ENCODE peak calls at places on chromosomes 5 and 9, in ten cellular contexts. U is right atrium auricular region; J is lung; G is left ventricle myocardium inferior; S is upper lobe of right lung; M is iPS DF 6.9; I is CD4-positive, CD25-positive, alpha-beta regulatory T cell; B is mammary epithelial cell; Z is OCI-LY7; A is Peyer's patch. P is an unnamed sample. For H3K4me1, the result is how much of the 10 kb centered on the place peaks cover.

GRCh38 chr9:134357631-134358025 is 31.4 kb downstream of the RXRA start:
- DNase-seq in Z (no peak), I (no peak), A (no peak), J (no peak), M (no peak), G (no peak), B (peak), U (no peak), S (no peak), P (no peak)

GRCh38 chr5:146878471-146879172 is at the start of gene PPP2R2B:
- DNase-seq in I (peak), G (peak), S (peak), B (peak), A (peak), U (no peak), Z (no peak), J (no peak), M (no peak), P (peak)

GRCh38 chr5:36854402-36855140 is 22.0 kb upstream of the NIPBL start:
- DNase-seq in S (no peak), J (no peak), A (no peak), G (no peak), U (no peak), Z (no peak), M (no peak), B (no peak), I (no peak), P (no peak)

GRCh38 chr5:40572947-40573346 is 106.8 kb upstream of the PTGER4 start:
- DNase-seq in Z (no peak), J (no peak), B (no peak), I (no peak), A (no peak), S (no peak), M (no peak), G (no peak), U (no peak), P (no peak)

GRCh38 chr5:83608122-83608521 is 112.5 kb downstream of the HAPLN1 start:
- DNase-seq in S (no peak), B (peak), A (no peak), J (no peak), I (no peak), Z (peak), M (peak), U (no peak), G (no peak), P (peak)

GRCh38 chr5:129670944-129671343 is 77.0 kb upstream of the MINAR2 start:
- DNase-seq in M (no peak), A (no peak), J (no peak), B (peak), G (no peak), Z (no peak), S (no peak), I (no peak), U (no peak), P (no peak)

GRCh38 chr5:150649828-150650712 is 9.6 kb downstream of the SYNPO start:
- DNase-seq in U (no peak), G (no peak), J (no peak), A (no peak), S (no peak), I (no peak), B (no peak), Z (no peak), M (no peak), P (no peak)

GRCh38 chr9:108869092-108869725 is 7.1 kb downstream of the ACTL7A start:
- DNase-seq in Z (no peak), B (peak), U (no peak), I (no peak), J (no peak), S (no peak), M (no peak), G (no peak), A (no peak), P (no peak)

GRCh38 chr9:112535811-112536210 is 49.2 kb downstream of the KIAA1958 start:
- DNase-seq in S (no peak), M (no peak), I (no peak), G (no peak), J (no peak), A (no peak), U (no peak), B (no peak), Z (no peak), P (no peak)

GRCh38 chr5:97425511-97425910 is 242.5 kb upstream of the RIOK2 start:
- DNase-seq in Z (no peak), B (peak), I (no peak), S (no peak), J (no peak), G (no peak), A (no peak), M (no peak), U (no peak), P (peak)

GRCh38 chr9:23830949-23831730 is 5.1 kb upstream of the ELAVL2 start:
- DNase-seq in S (no peak), B (no peak), J (no peak), M (no peak), I (no peak), G (no peak), A (no peak), Z (no peak), U (no peak), P (no peak)

GRCh38 chr5:75021229-75021628 is 31.1 kb downstream of the GCNT4 start:
- DNase-seq in G (no peak), M (no peak), Z (no peak), S (no peak), I (no peak), U (no peak), A (no peak), B (no peak), J (no peak), P (no peak)

GRCh38 chr9:134775552-134775951 is 105.1 kb upstream of the FCN2 start:
- DNase-seq in G (no peak), I (no peak), U (no peak), M (no peak), J (no peak), A (no peak), S (no peak), B (no peak), Z (no peak), P (no peak)

GRCh38 chr9:112556497-112557085 is 70.0 kb downstream of the KIAA1958 start:
- DNase-seq in S (no peak), J (no peak), U (no peak), B (peak), Z (no peak), M (no peak), I (no peak), G (no peak), A (no peak), P (no peak)

GRCh38 chr9:134631881-134632280 is 9.7 kb upstream of the COL5A1 start:
- DNase-seq in A (peak), B (no peak), U (no peak), S (peak), I (no peak), M (no peak), Z (no peak), G (no peak), J (no peak), P (no peak)

GRCh38 chr9:99745085-99745484 is 76.6 kb upstream of the NR4A3 start:
- DNase-seq in B (no peak), Z (no peak), G (no peak), U (no peak), I (no peak), S (no peak), J (no peak), A (no peak), M (no peak), P (no peak)

GRCh38 chr9:131867611-131868192 is 127.8 kb upstream of the RAPGEF1 start:
- DNase-seq in J (no peak), S (no peak), B (no peak), M (no peak), I (no peak), G (no peak), Z (no peak), A (peak), U (no peak), P (no peak)

GRCh38 chr5:143177263-143177994 is 226.1 kb downstream of the NR3C1 start:
- DNase-seq in I (no peak), A (no peak), J (no peak), U (no peak), M (no peak), S (no peak), G (no peak), Z (no peak), B (peak), P (no peak)

GRCh38 chr9:27189426-27189825 is 80.4 kb downstream of the TEK start:
- DNase-seq in I (no peak), J (no peak), Z (no peak), U (no peak), G (no peak), B (no peak), S (no peak), M (no peak), A (no peak), P (no peak)

GRCh38 chr9:2729003-2729402 is 11.7 kb downstream of the KCNV2 start:
- DNase-seq in I (no peak), A (no peak), U (no peak), B (peak), J (no peak), G (no peak), M (no peak), S (no peak), Z (no peak), P (no peak)

GRCh38 chr9:128540630-128541355 is 11.6 kb upstream of the SPTAN1 start:
- DNase-seq in S (no peak), J (no peak), M (no peak), I (no peak), Z (no peak), U (no peak), A (no peak), B (no peak), G (no peak), P (no peak)

GRCh38 chr9:91843623-91844111 is 106.4 kb downstream of the ROR2 start:
- DNase-seq in I (no peak), Z (no peak), B (no peak), S (no peak), J (no peak), M (no peak), G (peak), A (no peak), U (peak), P (peak)

GRCh38 chr5:126917918-126918623 is 112.3 kb downstream of the MARCHF3 start:
- DNase-seq in J (no peak), M (no peak), Z (no peak), A (no peak), I (no peak), S (no peak), B (no peak), G (no peak), U (no peak), P (no peak)

GRCh38 chr5:148734518-148734917 is 80.2 kb upstream of the HTR4 start:
- DNase-seq in G (no peak), S (no peak), U (no peak), A (no peak), B (no peak), I (no peak), J (no peak), M (no peak), Z (no peak), P (no peak)

GRCh38 chr5:143471041-143471509 is 67.6 kb upstream of the NR3C1 start:
- DNase-seq in Z (no peak), G (no peak), I (no peak), B (peak), J (no peak), S (no peak), U (no peak), A (no peak), M (no peak), P (no peak)

GRCh38 chr9:6930827-6931226 is 173.1 kb downstream of the KDM4C start:
- DNase-seq in G (no peak), J (no peak), U (no peak), M (no peak), I (no peak), Z (no peak), A (no peak), B (peak), S (no peak), P (no peak)

GRCh38 chr9:6927838-6928237 is 170.1 kb downstream of the KDM4C start:
- DNase-seq in S (no peak), I (no peak), J (no peak), B (no peak), A (no peak), U (no peak), G (no peak), Z (no peak), M (no peak), P (no peak)

GRCh38 chr9:6929428-6929827 is 171.7 kb downstream of the KDM4C start:
- DNase-seq in Z (no peak), B (no peak), U (no peak), G (no peak), M (no peak), S (no peak), J (no peak), A (no peak), I (no peak), P (no peak)

GRCh38 chr9:6928863-6929262 is 171.1 kb downstream of the KDM4C start:
- DNase-seq in S (no peak), M (no peak), U (no peak), A (no peak), J (no peak), G (no peak), Z (no peak), I (no peak), B (no peak), P (no peak)

DNA sequence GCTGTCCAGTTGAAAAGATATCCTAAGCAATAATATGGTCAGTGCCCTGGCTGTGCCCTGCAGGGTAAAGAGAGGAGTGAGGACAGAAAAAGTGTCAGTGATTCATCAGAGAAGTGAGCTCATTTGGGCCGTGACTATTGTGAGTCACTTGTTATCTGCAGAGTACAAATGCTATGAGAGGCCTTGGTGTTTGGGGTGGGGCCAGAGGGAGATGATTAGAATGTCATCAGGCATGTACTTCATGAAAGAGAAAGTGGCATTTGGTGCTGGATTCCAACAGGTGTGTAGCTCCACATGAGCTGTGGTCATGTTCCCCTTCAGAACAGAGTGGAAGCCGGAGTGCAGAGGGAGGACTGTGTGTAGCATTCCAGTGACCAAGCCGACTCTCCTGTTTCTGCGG is 174.1 kb downstream of the KDM4C start:
- DNase-seq in A (no peak), J (no peak), U (peak), Z (no peak), M (no peak), I (no peak), B (peak), G (no peak), S (no peak), P (no peak)
- H3K4me1 ChIP-seq in A (under half), J (under half), U (under half), Z (under half), M (under half), I (under half), B (under half), G (under half), S (under half), P (under half)

GRCh38 chr5:61319388-61320146 is 12.5 kb upstream of the ZSWIM6 start:
- DNase-seq in Z (peak), A (no peak), J (no peak), M (no peak), B (no peak), I (no peak), S (no peak), U (no peak), G (no peak), P (no peak)
- H3K27ac ChIP-seq in Z (no peak), A (peak), J (no peak), M (no peak), B (no peak), I (no peak), S (peak), U (no peak), G (peak), P (peak)

DNA sequence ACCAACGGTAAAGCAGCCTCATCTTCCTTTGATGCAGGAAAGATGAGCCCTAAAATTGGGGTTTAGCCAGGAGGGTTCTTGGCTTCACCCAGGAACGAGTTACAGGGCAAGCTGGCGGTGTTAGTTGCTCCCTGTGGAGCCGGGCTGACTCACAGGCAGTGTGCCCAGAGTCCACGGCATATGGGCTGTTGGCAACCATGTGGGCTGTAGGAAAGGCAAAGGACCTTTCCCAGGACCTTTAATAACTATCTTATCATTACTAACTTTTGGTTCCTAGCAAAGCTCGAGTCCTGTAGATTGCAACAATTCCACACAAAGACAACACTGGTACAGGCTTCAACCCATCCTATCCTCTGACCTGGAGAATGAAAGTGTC is 29.8 kb upstream of the CLPTM1L start:
- DNase-seq in A (no peak), S (no peak), J (no peak), M (no peak), I (no peak), Z (no peak), G (no peak), U (no peak), B (no peak), P (no peak)
- H3K4me1 ChIP-seq in A (under half), S (under half), J (under half), M (under half), I (under half), Z (under half), G (under half), U (under half), B (under half), P (under half)

GRCh38 chr5:172733974-172734346 is 37.0 kb downstream of the DUSP1 start:
- DNase-seq in S (no peak), M (no peak), I (no peak), U (no peak), Z (no peak), A (no peak), J (no peak), G (no peak), B (no peak), P (no peak)

GRCh38 chr5:172731286-172732073 is 39.5 kb downstream of the DUSP1 start:
- DNase-seq in U (no peak), A (no peak), I (no peak), M (no peak), G (no peak), J (peak), B (peak), S (peak), Z (no peak), P (no peak)

GRCh38 chr5:172732201-172732865 is 38.7 kb downstream of the DUSP1 start:
- DNase-seq in B (no peak), U (no peak), S (no peak), G (no peak), M (no peak), A (no peak), J (no peak), I (no peak), Z (no peak), P (no peak)

GRCh38 chr5:172735141-172735831 is 35.7 kb downstream of the DUSP1 start:
- DNase-seq in B (no peak), Z (no peak), M (no peak), I (no peak), S (no peak), G (no peak), A (no peak), J (no peak), U (no peak), P (no peak)

GRCh38 chr5:172733179-172733973 is 37.6 kb downstream of the DUSP1 start:
- DNase-seq in J (peak), B (peak), S (peak), A (no peak), G (peak), M (no peak), Z (no peak), U (peak), I (no peak), P (peak)
- H3K27ac ChIP-seq in J (peak), B (peak), S (peak), A (peak), G (peak), M (no peak), Z (no peak), U (peak), I (no peak), P (peak)

GRCh38 chr5:138542120-138542955 is 698 bp downstream of the ETF1 start:
- DNase-seq in Z (peak), M (no peak), U (no peak), J (peak), G (no peak), S (no peak), B (no peak), A (no peak), I (peak), P (no peak)

GRCh38 chr5:138543730-138544104 is 681 bp upstream of the ETF1 start:
- DNase-seq in U (no peak), G (no peak), I (no peak), A (no peak), S (no peak), M (no peak), Z (no peak), J (no peak), B (no peak), P (no peak)

GRCh38 chr5:138544171-138545134 is 1.4 kb upstream of the ETF1 start:
- DNase-seq in U (no peak), M (no peak), J (no peak), Z (no peak), S (no peak), I (no peak), B (peak), G (no peak), A (no peak), P (no peak)

GRCh38 chr5:138541511-138541910 is 1.5 kb downstream of the ETF1 start:
- DNase-seq in M (no peak), I (no peak), A (no peak), U (no peak), Z (no peak), S (no peak), J (no peak), G (no peak), B (no peak), P (no peak)

DNA sequence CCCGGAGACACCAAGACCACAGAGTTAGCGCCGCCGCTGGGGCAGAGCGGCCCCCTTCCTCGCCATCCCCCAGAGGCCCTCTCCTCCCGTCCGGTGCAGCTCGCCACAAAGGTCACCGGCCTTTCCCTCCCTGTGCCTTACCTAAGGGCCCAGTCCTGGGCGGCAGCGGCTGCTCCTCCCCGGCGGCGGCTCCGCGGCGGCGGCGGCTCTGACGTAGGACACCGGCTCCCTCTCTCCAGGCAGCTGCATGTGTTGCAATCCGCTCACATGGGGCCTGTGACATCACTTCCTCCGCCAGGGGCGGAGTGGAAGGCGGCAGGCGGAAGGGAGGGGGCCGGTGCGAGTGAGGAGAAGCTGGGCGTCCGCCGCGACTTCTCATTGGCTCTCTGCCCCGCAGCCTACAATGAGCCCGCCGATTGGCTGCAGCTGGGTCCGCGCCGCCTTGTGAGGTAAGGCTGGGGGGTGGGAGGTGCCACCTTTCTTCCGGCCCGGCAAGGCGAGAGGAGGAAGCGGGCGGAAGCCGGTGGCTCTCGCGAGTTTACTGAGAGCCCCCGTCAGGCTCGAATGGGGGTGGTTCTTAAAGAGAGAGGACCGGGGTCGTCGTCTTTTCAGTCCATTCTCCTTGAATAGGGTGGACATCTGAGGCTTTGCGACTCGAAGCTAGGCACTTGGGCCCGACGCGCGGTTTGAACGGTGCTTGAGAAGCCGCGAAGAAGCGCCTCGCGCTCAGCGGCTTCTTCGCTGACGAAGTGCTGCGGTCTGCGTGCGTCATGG is at the start of gene ETF1:
- DNase-seq in B (peak), J (peak), Z (peak), M (peak), A (peak), I (peak), G (peak), S (peak), U (peak), P (peak)
- H3K4me1 ChIP-seq in B (under half), J (under half), Z (under half), M (under half), A (under half), I (half or more), G (half or more), S (half or more), U (under half), P (under half)

GRCh38 chr9:7354704-7355103 is 444.9 kb downstream of the DMAC1 start:
- DNase-seq in B (no peak), J (no peak), M (no peak), A (no peak), I (no peak), S (no peak), U (no peak), G (no peak), Z (no peak), P (no peak)
- H3K27ac ChIP-seq in B (no peak), J (no peak), M (no peak), A (no peak), I (no peak), S (no peak), U (no peak), G (no peak), Z (no peak), P (no peak)

GRCh38 chr5:107457138-107457537 is 213.6 kb downstream of the EFNA5 start:
- DNase-seq in A (no peak), S (no peak), Z (no peak), U (no peak), J (no peak), G (no peak), M (no peak), B (no peak), I (no peak), P (no peak)
- H3K4me1 ChIP-seq in A (under half), S (under half), Z (half or more), U (under half), J (under half), G (under half), M (under half), B (under half), I (under half), P (under half)

P was measured in right cardiac atrium.